ENCODE peak calls at places on chromosomes 7 and 10, in seven cellular contexts. U, G, F, S, Z, P and E are unnamed samples. For H3K27me3 and H3K4me1, the result is how much of the 10 kb centered on the place peaks cover.

GRCh38 chr10:118246340-118247247 is 95.5 kb downstream of the FAM204A start:
- DNase-seq in U (no peak), G (peak), F (no peak), S (no peak), Z (no peak), P (no peak), E (no peak)

GRCh38 chr7:88089484-88090050 is 130.3 kb downstream of the SRI start:
- DNase-seq in U (no peak), G (no peak), F (no peak), S (no peak), Z (no peak), P (no peak), E (no peak)

GRCh38 chr7:90957883-90958282 is 306.4 kb upstream of the FZD1 start:
- DNase-seq in U (no peak), G (no peak), F (no peak), S (no peak), Z (no peak), P (no peak), E (no peak)

GRCh38 chr7:1530946-1531262 is 402 bp downstream of the MAFK start:
- DNase-seq in U (no peak), G (no peak), F (no peak), S (no peak), Z (no peak), P (no peak), E (no peak)

GRCh38 chr7:47301078-47301477 is 280.8 kb downstream of the TNS3 start:
- DNase-seq in U (no peak), G (peak), F (peak), S (no peak), Z (no peak), P (no peak), E (peak)

GRCh38 chr10:78852856-78853255 is 215.9 kb upstream of the ZMIZ1 start:
- DNase-seq in U (no peak), G (peak), F (no peak), S (no peak), Z (no peak), P (no peak), E (no peak)

GRCh38 chr10:122045212-122045611 is 56.2 kb downstream of the TACC2 start:
- DNase-seq in U (no peak), G (no peak), F (no peak), S (no peak), Z (no peak), P (no peak), E (no peak)

GRCh38 chr7:117993377-117994003 is 120.2 kb upstream of the CTTNBP2 start:
- DNase-seq in U (peak), G (peak), F (no peak), S (no peak), Z (peak), P (no peak), E (no peak)

GRCh38 chr10:63667596-63667995 is 146.4 kb downstream of the REEP3 start:
- DNase-seq in U (no peak), G (no peak), F (no peak), S (no peak), Z (no peak), P (no peak), E (no peak)

DNA sequence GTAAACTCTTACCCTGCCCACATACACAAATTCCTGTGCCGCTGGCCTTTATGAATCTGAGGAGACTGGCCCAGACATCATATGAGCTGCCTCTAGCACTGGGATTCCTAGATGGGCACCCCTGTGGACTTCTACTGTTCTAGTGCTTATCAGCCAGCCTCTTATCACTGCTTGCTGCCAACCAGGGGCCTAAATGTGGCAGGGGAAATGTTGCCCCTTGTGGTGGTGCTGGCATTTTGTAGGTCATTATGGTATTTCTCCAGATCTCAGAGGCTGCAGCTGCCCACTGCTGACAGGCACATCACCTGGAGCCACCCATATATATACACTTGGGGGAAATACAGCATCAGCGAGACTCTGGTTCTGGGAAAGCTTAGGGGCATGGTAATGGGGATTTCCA is 5.4 kb downstream of the SFR1 start:
- DNase-seq in U (no peak), G (peak), F (no peak), S (no peak), Z (peak), P (no peak), E (no peak)
- H3K27me3 ChIP-seq in U (under half), G (under half), F (under half), S (under half), Z (under half), P (under half), E (under half)

GRCh38 chr7:36205844-36206243 is 52.8 kb downstream of the EEPD1 start:
- DNase-seq in U (no peak), G (peak), F (no peak), S (no peak), Z (no peak), P (peak), E (no peak)
- H3K4me1 ChIP-seq in U (under half), G (under half), F (under half), S (half or more), Z (under half), P (under half), E (half or more)

DNA sequence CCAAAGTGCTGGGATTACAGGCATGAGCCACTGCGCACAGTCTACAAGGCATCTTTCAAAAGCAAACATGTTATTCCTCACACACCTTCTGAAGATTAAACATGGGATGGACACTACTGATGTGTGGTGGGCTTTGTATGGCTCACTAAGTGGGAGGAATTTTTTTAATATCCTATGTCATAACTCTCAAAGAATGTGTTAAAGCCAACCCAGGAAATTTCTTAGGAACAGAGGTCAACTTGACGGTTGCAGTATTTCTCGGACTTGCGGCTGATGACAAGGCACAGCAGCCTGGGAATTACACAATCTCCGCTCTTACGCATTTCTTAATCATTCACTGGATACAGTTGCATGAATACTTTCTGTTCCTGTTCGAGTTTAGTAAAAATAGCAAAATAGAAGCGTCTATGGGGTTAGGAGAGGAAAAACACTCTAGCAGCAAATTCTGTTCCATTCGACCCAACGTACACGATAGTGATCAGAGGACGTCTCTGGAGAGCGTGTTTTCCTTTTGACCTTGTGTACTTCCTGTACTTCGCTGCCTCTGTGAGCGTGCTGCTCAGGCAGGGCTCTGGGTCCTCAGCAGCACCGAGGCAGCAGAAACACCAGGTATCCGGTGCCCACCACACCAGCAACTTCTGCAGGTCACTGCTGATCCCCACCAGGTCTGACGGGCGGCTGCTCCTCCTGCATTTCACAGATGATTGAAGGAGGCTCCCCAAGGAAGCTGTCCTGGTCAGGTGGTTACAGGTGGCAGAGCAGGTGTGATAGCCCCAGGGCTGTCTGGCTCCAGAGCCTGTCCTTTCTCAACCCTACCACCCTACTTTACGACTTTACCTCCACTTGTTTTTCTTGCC is 26.4 kb upstream of the SRGN start:
- DNase-seq in U (peak), G (no peak), F (peak), S (peak), Z (no peak), P (peak), E (peak)
- H3K4me3 ChIP-seq in U (peak), G (no peak), F (peak), S (no peak), Z (no peak), P (no peak), E (peak)

GRCh38 chr10:132974249-132974796 is 32.0 kb upstream of the CFAP46 start:
- DNase-seq in U (no peak), G (no peak), F (no peak), S (no peak), Z (no peak), P (peak), E (no peak)
- H3K27me3 ChIP-seq in U (under half), G (under half), F (under half), S (half or more), Z (under half), P (under half), E (under half)

GRCh38 chr10:28569506-28570159 is 36.7 kb downstream of the WAC start:
- DNase-seq in U (peak), G (no peak), F (no peak), S (no peak), Z (no peak), P (no peak), E (no peak)
- H3K4me1 ChIP-seq in U (under half), G (under half), F (half or more), S (half or more), Z (under half), P (under half), E (under half)

DNA sequence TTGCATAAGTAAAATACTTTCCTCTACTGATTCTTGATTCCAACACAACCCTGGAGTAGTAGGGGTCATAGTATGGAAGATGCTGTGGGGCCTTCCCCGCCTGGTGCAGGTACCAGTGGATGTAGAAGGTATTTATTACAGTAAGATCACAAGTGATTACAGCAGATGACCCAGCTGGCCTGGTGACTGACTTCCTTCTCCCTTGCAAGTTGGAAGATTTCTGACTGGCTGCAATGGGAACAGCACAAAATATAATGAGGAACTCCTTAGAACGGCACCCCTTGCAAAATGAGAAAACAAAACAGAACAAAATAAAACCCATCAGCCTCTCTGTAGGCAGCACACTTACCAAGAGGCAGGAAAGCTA is 61.7 kb upstream of the TARP start:
- DNase-seq in U (no peak), G (no peak), F (no peak), S (no peak), Z (no peak), P (no peak), E (no peak)
- H3K4me3 ChIP-seq in U (no peak), G (no peak), F (no peak), S (no peak), Z (no peak), P (no peak), E (no peak)

DNA sequence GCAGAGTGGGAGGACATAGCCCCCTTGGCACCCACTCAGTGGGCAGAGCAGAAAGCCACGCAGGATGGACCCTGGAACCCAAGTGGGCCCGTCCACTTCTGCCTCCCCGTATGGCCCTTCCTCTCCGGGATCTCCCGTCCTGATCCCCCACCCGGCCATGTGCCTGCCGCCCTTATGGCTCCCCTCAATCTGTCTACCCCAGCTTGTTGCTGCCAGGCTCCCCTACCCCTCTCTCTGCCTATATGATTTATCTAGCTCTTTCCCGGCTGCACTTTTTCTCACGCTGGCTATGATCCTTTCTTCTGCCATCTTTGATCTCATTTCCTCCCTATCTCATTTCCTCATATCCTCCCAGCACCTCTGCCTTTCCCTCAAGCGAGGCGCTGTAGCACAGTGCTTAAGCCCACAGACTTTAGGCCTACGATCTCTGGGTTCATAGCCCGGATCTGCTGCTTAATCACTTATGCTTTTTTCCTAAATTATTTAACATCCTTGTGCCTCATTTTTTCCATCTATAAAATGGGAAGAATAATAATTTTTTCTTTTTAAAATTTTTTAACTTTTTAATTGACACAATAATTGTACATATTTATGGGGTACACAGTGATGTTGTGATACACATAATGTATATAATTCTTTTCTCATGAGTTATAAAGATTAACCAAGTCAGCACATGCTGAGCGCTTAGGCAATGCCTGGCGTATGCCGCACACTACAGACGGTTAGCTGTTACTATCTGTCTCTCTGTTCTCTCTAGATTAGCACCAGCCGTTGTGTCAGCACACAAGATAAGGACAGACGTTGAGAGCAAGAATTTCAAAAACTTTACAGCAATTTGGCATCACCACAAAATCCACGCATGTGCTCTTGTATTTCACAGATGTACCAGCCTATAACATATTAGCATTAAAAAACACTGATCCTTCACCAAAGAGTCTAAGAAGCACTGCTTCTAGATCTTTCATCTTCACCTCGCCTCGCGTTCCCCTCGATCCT is 18.1 kb downstream of the KCNH2 start:
- DNase-seq in U (no peak), G (no peak), F (no peak), S (no peak), Z (no peak), P (no peak), E (no peak)
- H3K27me3 ChIP-seq in U (under half), G (under half), F (under half), S (under half), Z (under half), P (under half), E (under half)

GRCh38 chr7:131358636-131359035 is 31.0 kb downstream of the MKLN1 start:
- DNase-seq in U (no peak), G (no peak), F (no peak), S (no peak), Z (no peak), P (no peak), E (no peak)
- H3K4me1 ChIP-seq in U (under half), G (under half), F (half or more), S (half or more), Z (under half), P (under half), E (under half)